ENCODE peak calls at places on chromosomes 13 and 19, in nine cellular contexts. U is GOT3; Q is activated naive CD4-positive, alpha-beta T cell treated with anti-CD3 and anti-CD28 coated beads, Interleukin-2, amount 50 U/mL, for 72 hours; Y is A549; S is stimulated activated CD8-positive, alpha-beta memory T cell treated with anti-CD3 and anti-CD28 coated beads, Interleukin-7, amount 100 ng/mL, for 1 hour; N is left cardiac atrium; O is fibroblast of the aortic adventitia; H is central memory CD4-positive, alpha-beta T cell; W is progenitor cell of endocrine pancreas. I is an unnamed sample.

GRCh38 chr13:34340534-34340933 is 522.6 kb downstream of the RFC3 start:
- DNase-seq in U (no peak), Q (no peak), Y (no peak), S (no peak), N (no peak), O (peak; percentile 54), H (no peak), W (no peak), I (peak; percentile 8)

GRCh38 chr13:65653548-65654078 is 1576.5 kb downstream of the PCDH9 start:
- DNase-seq in U (no peak), Q (no peak), Y (no peak), S (no peak), N (no peak), O (no peak), H (no peak), W (no peak), I (no peak)

GRCh38 chr13:79405501-79405830 is 589 bp downstream of the RBM26 start:
- DNase-seq in U (no peak), Q (no peak), Y (peak; percentile 19), S (no peak), N (peak; percentile 31), O (no peak), H (no peak), W (no peak), I (no peak)

GRCh38 chr13:96299235-96299634 is 209.3 kb downstream of the HS6ST3 start:
- DNase-seq in U (no peak), Q (no peak), Y (no peak), S (no peak), N (no peak), O (no peak), H (no peak), W (no peak), I (no peak)

GRCh38 chr19:1657632-1658445 is 5.4 kb upstream of the TCF3 start:
- DNase-seq in U (no peak), Q (no peak), Y (no peak), S (no peak), N (no peak), O (no peak), H (no peak), W (no peak), I (no peak)

GRCh38 chr13:24279706-24280105 is 29.7 kb upstream of the C1QTNF9 start:
- DNase-seq in U (no peak), Q (no peak), Y (no peak), S (no peak), N (no peak), O (no peak), H (no peak), W (no peak), I (no peak)

GRCh38 chr19:55305491-55305890 is 19.6 kb downstream of the TMEM150B start:
- DNase-seq in U (no peak), Q (no peak), Y (peak; percentile 66), S (no peak), N (no peak), O (peak; percentile 25), H (peak; percentile 48), W (no peak), I (peak; percentile 42)

GRCh38 chr13:45718063-45718462 is 15.9 kb downstream of the CBY2 start:
- DNase-seq in U (no peak), Q (no peak), Y (peak; percentile 6), S (no peak), N (no peak), O (peak; percentile 22), H (no peak), W (no peak), I (peak; percentile 26)

GRCh38 chr13:74210693-74211393 is 76.6 kb upstream of the KLF12 start:
- DNase-seq in U (peak; percentile 51), Q (no peak), Y (no peak), S (no peak), N (peak; percentile 29), O (peak; percentile 100), H (no peak), W (no peak), I (peak; percentile 78)

GRCh38 chr19:10238172-10238783 is 7.1 kb upstream of the S1PR2 start:
- DNase-seq in U (no peak), Q (no peak), Y (peak; percentile 26), S (no peak), N (peak; percentile 69), O (peak; percentile 97), H (no peak), W (no peak), I (peak; percentile 79)

GRCh38 chr13:113969973-113970611 is 3.8 kb downstream of the C13orf46 start:
- DNase-seq in U (no peak), Q (peak; percentile 51), Y (no peak), S (no peak), N (peak; percentile 24), O (no peak), H (no peak), W (no peak), I (no peak)

GRCh38 chr13:24251525-24251924 is 57.9 kb upstream of the C1QTNF9 start:
- DNase-seq in U (no peak), Q (peak; percentile 86), Y (no peak), S (peak; percentile 55), N (no peak), O (no peak), H (peak; percentile 93), W (no peak), I (no peak)

GRCh38 chr13:31160857-31161582 is 684 bp downstream of the HSPH1 start:
- DNase-seq in U (no peak), Q (peak; percentile 74), Y (no peak), S (peak; percentile 21), N (peak; percentile 69), O (peak; percentile 73), H (peak; percentile 51), W (peak; percentile 38), I (peak; percentile 78)

GRCh38 chr19:55179570-55180484 is at the start of gene SYT5:
- DNase-seq in U (no peak), Q (no peak), Y (peak; percentile 76), S (peak; percentile 18), N (no peak), O (no peak), H (peak; percentile 54), W (peak; percentile 53), I (peak; percentile 79)

GRCh38 chr13:109281823-109282239 is 504.6 kb downstream of the IRS2 start:
- DNase-seq in U (no peak), Q (no peak), Y (no peak), S (no peak), N (peak; percentile 34), O (no peak), H (no peak), W (no peak), I (peak; percentile 21)

GRCh38 chr19:16143399-16144215 is at the start of gene HSH2D:
- DNase-seq in U (no peak), Q (peak; percentile 81), Y (no peak), S (peak; percentile 63), N (peak; percentile 45), O (no peak), H (peak; percentile 75), W (no peak), I (no peak)

GRCh38 chr19:43726736-43727592 is 11.1 kb downstream of the IRGC start:
- DNase-seq in U (no peak), Q (no peak), Y (no peak), S (no peak), N (peak; percentile 57), O (peak; percentile 43), H (no peak), W (no peak), I (no peak)

GRCh38 chr13:50448535-50448981 is 394.9 kb downstream of the DLEU7 start:
- DNase-seq in U (no peak), Q (no peak), Y (no peak), S (no peak), N (no peak), O (no peak), H (no peak), W (no peak), I (no peak)

GRCh38 chr19:3507371-3508120 is 1.4 kb downstream of the FZR1 start:
- DNase-seq in U (no peak), Q (no peak), Y (no peak), S (no peak), N (no peak), O (no peak), H (peak; percentile 40), W (no peak), I (peak; percentile 62)

GRCh38 chr19:43700368-43701015 is 15.4 kb upstream of the IRGC start:
- DNase-seq in U (peak; percentile 40), Q (no peak), Y (no peak), S (no peak), N (peak; percentile 62), O (peak; percentile 87), H (no peak), W (no peak), I (peak; percentile 68)

GRCh38 chr13:109509154-109509905 is 277.1 kb downstream of the IRS2 start:
- DNase-seq in U (no peak), Q (no peak), Y (no peak), S (no peak), N (no peak), O (peak; percentile 1), H (no peak), W (no peak), I (peak; percentile 89)

GRCh38 chr19:32368781-32369180 is 23.4 kb downstream of the ZNF507 start:
- DNase-seq in U (no peak), Q (no peak), Y (no peak), S (no peak), N (no peak), O (no peak), H (no peak), W (no peak), I (no peak)

GRCh38 chr13:63680704-63681103 is 2265.1 kb upstream of the PCDH20 start:
- DNase-seq in U (no peak), Q (no peak), Y (no peak), S (no peak), N (no peak), O (no peak), H (no peak), W (no peak), I (no peak)

GRCh38 chr13:100275746-100276145 is 186.9 kb downstream of the PCCA start:
- DNase-seq in U (no peak), Q (no peak), Y (no peak), S (no peak), N (no peak), O (no peak), H (no peak), W (no peak), I (no peak)